ENCODE peak calls at places on chromosomes 11 and 22, in seven cellular contexts. N is HepG2, T is fibroblast of lung, C is IMR-90, U is neural progenitor cell, W is mammary epithelial cell, H is GM23338. Z is an unnamed sample. For H3K27me3 and H4K20me1, the result is how much of the 10 kb centered on the place peaks cover.

GRCh38 chr11:83666149-83666548 is 380.0 kb upstream of the CCDC90B start:
- DNase-seq in N (no peak), T (peak), C (no peak), U (no peak), W (no peak), H (no peak), Z (no peak)

GRCh38 chr11:110196241-110196754 is 100.1 kb downstream of the RDX start:
- DNase-seq in N (peak), T (peak), C (peak), U (no peak), W (peak), H (no peak), Z (no peak)

GRCh38 chr11:96481806-96482592 is 92.2 kb downstream of the JRKL start:
- DNase-seq in N (no peak), T (no peak), C (no peak), U (no peak), W (no peak), H (no peak), Z (no peak)

GRCh38 chr11:22337571-22338464 is at the start of gene SLC17A6:
- DNase-seq in N (peak), T (peak), C (peak), U (peak), W (peak), H (peak), Z (peak)

GRCh38 chr11:1750481-1750839 is at the start of gene IFITM10:
- DNase-seq in N (no peak), T (no peak), C (no peak), U (peak), W (peak), H (peak), Z (no peak)

GRCh38 chr11:131584694-131585592 is 214.5 kb downstream of the NTM start:
- DNase-seq in N (no peak), T (no peak), C (no peak), U (peak), W (no peak), H (peak), Z (no peak)

GRCh38 chr11:102306048-102306575 is 11.2 kb upstream of the BIRC3 start:
- DNase-seq in N (no peak), T (peak), C (no peak), U (no peak), W (peak), H (no peak), Z (no peak)

GRCh38 chr22:17606472-17606871 is 22.1 kb downstream of the ATP6V1E1 start:
- DNase-seq in N (no peak), T (peak), C (peak), U (no peak), W (no peak), H (no peak), Z (no peak)

GRCh38 chr11:118241191-118242098 is 10.7 kb downstream of the MPZL3 start:
- DNase-seq in N (peak), T (peak), C (no peak), U (no peak), W (peak), H (no peak), Z (no peak)

GRCh38 chr11:112225753-112226061 is 521 bp upstream of the PTS start:
- DNase-seq in N (no peak), T (peak), C (peak), U (no peak), W (no peak), H (no peak), Z (no peak)

GRCh38 chr11:32343325-32344008 is 91.9 kb downstream of the WT1 start:
- DNase-seq in N (no peak), T (no peak), C (no peak), U (no peak), W (peak), H (no peak), Z (peak)

GRCh38 chr22:18024276-18024939 is at the start of gene MICAL3:
- DNase-seq in N (no peak), T (peak), C (peak), U (peak), W (peak), H (peak), Z (peak)

GRCh38 chr22:50012201-50013181 is at the start of gene IL17REL:
- DNase-seq in N (no peak), T (no peak), C (peak), U (no peak), W (no peak), H (no peak), Z (no peak)

GRCh38 chr11:69484427-69485259 is 3.2 kb downstream of the LINC01488 start:
- DNase-seq in N (peak), T (no peak), C (no peak), U (no peak), W (no peak), H (no peak), Z (no peak)

GRCh38 chr22:46884365-46884764 is 121.9 kb downstream of the TBC1D22A start:
- DNase-seq in N (no peak), T (no peak), C (no peak), U (peak), W (no peak), H (no peak), Z (no peak)

GRCh38 chr22:17334983-17335382 is 34.3 kb upstream of the CECR2 start:
- DNase-seq in N (no peak), T (no peak), C (no peak), U (no peak), W (no peak), H (no peak), Z (no peak)

GRCh38 chr11:82676483-82677094 is 57.1 kb downstream of the FAM181B start:
- DNase-seq in N (peak), T (no peak), C (no peak), U (no peak), W (no peak), H (peak), Z (no peak)

GRCh38 chr11:44361883-44362282 is 51.9 kb upstream of the ALX4 start:
- DNase-seq in N (no peak), T (no peak), C (no peak), U (no peak), W (no peak), H (no peak), Z (no peak)

GRCh38 chr11:68471360-68472340 is 11.1 kb downstream of the PPP6R3 start:
- DNase-seq in N (no peak), T (peak), C (peak), U (no peak), W (peak), H (no peak), Z (no peak)

GRCh38 chr11:7551571-7551970 is 37.8 kb downstream of the PPFIBP2 start:
- DNase-seq in N (no peak), T (peak), C (peak), U (no peak), W (peak), H (no peak), Z (no peak)

GRCh38 chr11:128708660-128709059 is 14.8 kb downstream of the FLI1 start:
- DNase-seq in N (no peak), T (no peak), C (no peak), U (no peak), W (no peak), H (no peak), Z (no peak)

GRCh38 chr22:46561435-46561905 is 24.1 kb upstream of the CELSR1 start:
- DNase-seq in N (peak), T (peak), C (peak), U (peak), W (no peak), H (peak), Z (peak)

GRCh38 chr11:130155106-130155505 is 4.5 kb upstream of the ST14 start:
- DNase-seq in N (no peak), T (no peak), C (no peak), U (no peak), W (no peak), H (peak), Z (no peak)

GRCh38 chr11:47437746-47438418 is 11.1 kb downstream of the RAPSN start:
- DNase-seq in N (peak), T (no peak), C (no peak), U (no peak), W (no peak), H (no peak), Z (no peak)

GRCh38 chr11:65613091-65613928 is 711 bp downstream of the MAP3K11 start:
- DNase-seq in N (no peak), T (no peak), C (no peak), U (peak), W (peak), H (peak), Z (peak)

GRCh38 chr11:69443138-69443967 is 38.1 kb upstream of the LINC01488 start:
- DNase-seq in N (no peak), T (peak), C (peak), U (peak), W (peak), H (peak), Z (peak)

GRCh38 chr11:117187007-117187406 is 8.5 kb downstream of the SIDT2 start:
- DNase-seq in N (no peak), T (no peak), C (no peak), U (no peak), W (no peak), H (no peak), Z (no peak)

GRCh38 chr22:35649636-35650250 is 1.5 kb downstream of the APOL6 start:
- DNase-seq in N (no peak), T (no peak), C (no peak), U (no peak), W (no peak), H (no peak), Z (no peak)
- H3K4me3 ChIP-seq in N (peak), T (peak), C (no peak), U (no peak), W (no peak), H (no peak), Z (peak)

DNA sequence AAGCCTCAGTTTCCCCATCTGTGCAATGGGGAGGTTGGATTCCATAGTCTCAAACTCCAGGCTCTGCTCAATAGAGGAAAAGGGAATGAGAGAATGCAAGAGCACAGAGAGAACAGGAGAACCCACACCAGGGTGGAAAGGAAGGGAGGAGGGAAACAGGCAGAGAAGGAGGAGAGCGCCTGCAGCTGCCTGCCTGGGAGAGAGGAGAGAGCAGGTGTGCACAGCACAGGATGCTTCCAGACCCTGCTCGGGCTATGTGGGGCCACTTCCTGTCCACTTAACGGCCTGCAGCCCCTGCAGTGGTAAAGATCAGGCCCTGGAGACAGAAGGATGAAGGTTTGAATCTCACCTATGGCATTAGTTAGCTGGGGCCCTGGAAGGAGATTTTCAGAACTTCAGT is 12.3 kb downstream of the LRRC32 start:
- DNase-seq in N (no peak), T (no peak), C (no peak), U (no peak), W (no peak), H (no peak), Z (no peak)
- H3K27me3 ChIP-seq in N (under half), T (under half), C (under half), U (under half), W (under half), H (under half), Z (under half)

GRCh38 chr22:21585389-21585788 is 17.9 kb downstream of the UBE2L3 start:
- DNase-seq in N (no peak), T (no peak), C (no peak), U (no peak), W (no peak), H (no peak), Z (no peak)

GRCh38 chr22:21573750-21574494 is 6.4 kb downstream of the UBE2L3 start:
- DNase-seq in N (no peak), T (no peak), C (no peak), U (no peak), W (no peak), H (no peak), Z (no peak)

GRCh38 chr22:21582801-21583740 is 15.6 kb downstream of the UBE2L3 start:
- DNase-seq in N (no peak), T (no peak), C (no peak), U (no peak), W (no peak), H (no peak), Z (no peak)

GRCh38 chr22:21579474-21579851 is 11.9 kb downstream of the UBE2L3 start:
- DNase-seq in N (no peak), T (no peak), C (no peak), U (no peak), W (no peak), H (no peak), Z (no peak)
- H4K20me1 ChIP-seq in N (half or more), T (under half), C (half or more), U (half or more), W (under half), H (half or more), Z (half or more)

GRCh38 chr22:44309647-44310046 is 3.1 kb downstream of the SHISAL1 start:
- DNase-seq in N (no peak), T (no peak), C (no peak), U (no peak), W (no peak), H (no peak), Z (no peak)

GRCh38 chr22:44313385-44314006 is 745 bp upstream of the SHISAL1 start:
- DNase-seq in N (no peak), T (no peak), C (no peak), U (no peak), W (no peak), H (no peak), Z (no peak)

GRCh38 chr22:44311104-44311854 is 1.5 kb downstream of the SHISAL1 start:
- DNase-seq in N (no peak), T (no peak), C (no peak), U (no peak), W (no peak), H (no peak), Z (no peak)

GRCh38 chr22:44312766-44313165 is at the start of gene SHISAL1:
- DNase-seq in N (no peak), T (peak), C (peak), U (no peak), W (peak), H (no peak), Z (no peak)

GRCh38 chr22:44311855-44312170 is 938 bp downstream of the SHISAL1 start:
- DNase-seq in N (no peak), T (peak), C (peak), U (no peak), W (peak), H (no peak), Z (no peak)
- H3K4me3 ChIP-seq in N (no peak), T (no peak), C (no peak), U (no peak), W (no peak), H (no peak), Z (no peak)

DNA sequence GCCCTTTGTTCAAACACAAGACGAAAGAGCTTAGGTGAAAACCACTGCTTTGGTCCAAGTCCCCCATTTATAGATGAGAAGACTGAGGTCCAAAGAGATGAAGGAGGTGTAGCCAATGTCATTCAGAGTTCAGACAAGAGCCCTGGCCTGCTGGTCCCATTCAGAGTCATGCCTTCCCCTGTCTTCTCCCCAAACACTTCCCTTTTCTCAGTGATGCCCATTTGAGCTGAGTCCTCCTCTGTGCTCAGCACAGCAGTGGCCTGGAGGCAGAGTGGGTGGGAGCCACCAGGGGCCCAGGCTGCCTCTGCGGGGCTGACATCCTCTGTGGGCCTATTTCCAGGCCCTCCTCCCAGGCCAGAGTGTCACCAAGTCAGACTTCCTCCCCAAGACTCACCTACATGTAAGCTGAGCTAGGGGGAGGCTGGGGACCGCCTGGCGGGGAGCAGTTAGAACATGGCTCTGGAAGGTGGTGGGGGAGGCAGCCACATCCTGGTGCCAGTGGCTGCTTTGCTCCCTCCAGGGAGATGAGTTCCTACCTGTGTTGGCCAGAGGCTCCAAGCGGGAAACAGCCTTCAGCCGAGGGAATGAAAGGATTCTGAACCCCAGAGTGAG is 22.4 kb upstream of the LRRC10B start:
- DNase-seq in N (no peak), T (no peak), C (no peak), U (no peak), W (no peak), H (no peak), Z (no peak)
- H3K27me3 ChIP-seq in N (under half), T (under half), C (under half), U (under half), W (under half), H (under half), Z (half or more)

DNA sequence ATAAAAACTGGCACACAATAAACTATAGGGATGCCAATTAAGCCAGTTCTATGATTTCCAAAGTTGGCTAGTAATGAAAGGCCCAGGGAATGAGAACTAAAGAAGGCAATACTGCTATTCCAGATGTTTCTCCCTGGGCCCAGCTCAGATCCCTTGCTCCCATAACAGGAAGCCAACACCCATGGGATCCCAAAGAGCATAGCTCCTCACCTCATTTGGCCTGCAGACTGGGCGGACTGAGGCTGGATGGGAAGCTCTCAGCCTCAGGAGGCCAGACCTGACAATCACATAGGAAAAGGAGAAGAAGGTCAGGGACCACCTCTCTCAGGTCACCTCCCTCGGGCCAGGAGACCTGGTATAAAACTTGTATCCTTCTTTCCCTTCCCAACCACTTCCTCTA is 5.3 kb downstream of the TBC1D10A start:
- DNase-seq in N (no peak), T (no peak), C (no peak), U (no peak), W (no peak), H (no peak), Z (no peak)
- H4K20me1 ChIP-seq in N (under half), T (under half), C (half or more), U (under half), W (under half), H (under half), Z (under half)

DNA sequence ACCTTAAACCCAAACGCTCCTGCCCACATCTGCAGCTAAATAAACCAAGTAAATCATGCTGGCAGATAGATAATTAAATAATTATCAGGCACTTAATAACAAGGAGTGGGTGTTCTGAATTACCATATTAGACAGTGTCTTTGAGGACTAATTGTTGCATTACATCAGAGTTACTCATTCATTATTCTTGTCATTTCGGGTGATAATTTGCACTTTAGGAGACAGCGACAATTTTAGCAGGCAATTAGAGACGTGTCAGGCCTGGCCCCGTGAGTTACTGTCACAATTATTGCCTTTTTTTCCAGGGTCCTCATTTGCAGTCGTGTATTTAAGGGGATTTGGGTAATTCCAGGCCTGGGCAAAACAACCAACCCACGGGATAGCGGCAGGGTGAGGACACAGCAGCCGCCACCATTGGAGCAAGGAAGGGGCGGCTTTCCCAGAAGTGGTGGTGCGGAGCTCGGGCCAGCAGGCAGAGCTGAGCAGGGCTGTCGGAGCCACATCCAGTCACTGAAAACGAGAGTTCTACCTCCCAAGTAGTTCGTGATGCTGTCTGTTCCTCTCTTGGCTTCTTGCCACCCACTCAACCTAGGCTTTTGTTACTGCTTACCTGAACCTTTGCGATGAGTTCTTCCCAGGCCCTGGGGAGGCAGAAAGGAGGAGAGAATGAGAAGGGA is 235.8 kb downstream of the MIAT start:
- DNase-seq in N (no peak), T (peak), C (no peak), U (peak), W (no peak), H (peak), Z (no peak)
- H3K4me3 ChIP-seq in N (no peak), T (no peak), C (no peak), U (no peak), W (no peak), H (no peak), Z (no peak)

Z was measured in MM.1S.